ENCODE peak calls at places on chromosomes 11 and 22, in seven cellular contexts. Z is tibial nerve, D is hepatocyte, J is HCT116, X is lung, K is thoracic aorta, U is mucosa of descending colon. M is an unnamed sample. For H3K4me1, the result is how much of the 10 kb centered on the place peaks cover.

GRCh38 chr11:10716122-10716521 is 22.6 kb upstream of the IRAG1 start:
- DNase-seq in D (no peak), J (no peak), K (no peak), X (no peak), U (no peak), Z (no peak), M (no peak)

GRCh38 chr11:73931039-73931645 is 19.7 kb upstream of the DNAJB13 start:
- DNase-seq in U (no peak), X (no peak), Z (no peak), D (peak), J (peak), K (no peak), M (peak)

GRCh38 chr11:8384199-8384821 is 120.6 kb upstream of the LMO1 start:
- DNase-seq in J (no peak), U (no peak), Z (no peak), X (peak), K (no peak), D (peak), M (no peak)

GRCh38 chr11:325796-326591 is 5.3 kb upstream of the IFITM3 start:
- DNase-seq in D (no peak), K (no peak), Z (peak), J (no peak), X (no peak), U (peak), M (no peak)

GRCh38 chr11:119791701-119792151 is 62.7 kb upstream of the NECTIN1 start:
- DNase-seq in X (no peak), J (no peak), Z (no peak), D (peak), U (no peak), K (no peak), M (no peak)

GRCh38 chr11:78341841-78342240 is 75.8 kb downstream of the GAB2 start:
- DNase-seq in K (no peak), D (no peak), Z (no peak), U (no peak), X (no peak), J (no peak), M (no peak)

GRCh38 chr22:18970180-18970947 is 34.3 kb upstream of the PRODH start:
- DNase-seq in J (no peak), Z (no peak), X (no peak), K (no peak), U (no peak), D (peak), M (no peak)

GRCh38 chr11:72821920-72822799 is 7.9 kb downstream of the ATG16L2 start:
- DNase-seq in U (peak), X (peak), J (peak), Z (peak), D (peak), K (peak), M (peak)

GRCh38 chr22:31313366-31314147 is 21.3 kb upstream of the PIK3IP1 start:
- DNase-seq in J (peak), D (peak), X (peak), Z (peak), K (peak), U (peak), M (peak)

GRCh38 chr22:20567993-20568417 is 60.6 kb downstream of the MED15 start:
- DNase-seq in Z (no peak), U (peak), J (peak), X (no peak), D (peak), K (no peak), M (no peak)

GRCh38 chr11:78809931-78810481 is 235.3 kb upstream of the NARS2 start:
- DNase-seq in U (no peak), D (peak), Z (no peak), X (no peak), J (no peak), K (no peak), M (no peak)

GRCh38 chr11:11602011-11602410 is 19.8 kb downstream of the GALNT18 start:
- DNase-seq in Z (no peak), X (peak), U (no peak), J (no peak), D (no peak), K (no peak), M (no peak)

GRCh38 chr22:48642550-48642949 is 1185.1 kb downstream of the BRD1 start:
- DNase-seq in U (no peak), K (no peak), D (no peak), J (no peak), X (no peak), Z (no peak), M (no peak)

GRCh38 chr11:118358071-118358470 is 1.3 kb upstream of the UBE4A start:
- DNase-seq in U (no peak), D (no peak), K (no peak), Z (no peak), J (no peak), X (no peak), M (no peak)

GRCh38 chr22:35601743-35602633 is 15.1 kb downstream of the MB start:
- DNase-seq in X (peak), U (no peak), Z (no peak), J (no peak), K (no peak), D (peak), M (peak)

GRCh38 chr22:48490513-48491411 is 1336.9 kb downstream of the BRD1 start:
- DNase-seq in K (no peak), Z (no peak), U (no peak), X (no peak), J (no peak), D (peak), M (no peak)

GRCh38 chr11:45252134-45252856 is 33.8 kb downstream of the SYT13 start:
- DNase-seq in U (peak), X (no peak), J (peak), D (peak), Z (no peak), K (no peak), M (no peak)

GRCh38 chr11:124667601-124668000 is 5.9 kb downstream of the SIAE start:
- DNase-seq in D (no peak), K (no peak), U (no peak), X (no peak), Z (no peak), J (no peak), M (no peak)

GRCh38 chr11:124086447-124086846 is 28.8 kb upstream of the VWA5A start:
- DNase-seq in J (no peak), K (no peak), X (no peak), D (peak), U (no peak), Z (no peak), M (no peak)

GRCh38 chr22:27252282-27253049 is 549.1 kb downstream of the MN1 start:
- DNase-seq in J (no peak), X (no peak), K (no peak), U (no peak), Z (no peak), D (peak), M (peak)

GRCh38 chr22:27747396-27748256 is 53.9 kb downstream of the MN1 start:
- DNase-seq in U (no peak), J (no peak), K (no peak), Z (no peak), D (no peak), X (no peak), M (no peak)

GRCh38 chr11:42840856-42841255 is 470.9 kb upstream of the API5 start:
- DNase-seq in K (no peak), J (no peak), Z (no peak), X (no peak), U (no peak), D (no peak), M (no peak)

GRCh38 chr11:69344570-69345145 is 50.7 kb downstream of the MYEOV start:
- DNase-seq in K (no peak), X (peak), Z (no peak), D (no peak), J (no peak), U (no peak), M (no peak)

GRCh38 chr11:19237813-19238212 is 2.9 kb downstream of the E2F8 start:
- DNase-seq in U (no peak), K (no peak), J (no peak), D (peak), X (no peak), Z (no peak), M (no peak)

GRCh38 chr11:36480833-36481232 is 29.2 kb downstream of the TRAF6 start:
- DNase-seq in J (no peak), K (no peak), U (no peak), D (no peak), X (no peak), Z (no peak), M (no peak)

GRCh38 chr11:13247606-13248320 is 29.8 kb upstream of the BMAL1 start:
- DNase-seq in U (no peak), Z (no peak), J (no peak), K (no peak), X (no peak), D (no peak), M (no peak)

GRCh38 chr11:131690776-131691557 is 320.6 kb downstream of the NTM start:
- DNase-seq in K (no peak), U (no peak), J (no peak), Z (no peak), X (no peak), D (no peak), M (no peak)

GRCh38 chr11:8930456-8931175 is 2.1 kb downstream of the C11orf16 start:
- DNase-seq in J (no peak), X (no peak), K (no peak), D (no peak), U (no peak), Z (no peak), M (no peak)

GRCh38 chr22:28734393-28734792 is 7.2 kb downstream of the CHEK2 start:
- DNase-seq in J (no peak), Z (no peak), K (no peak), D (no peak), X (no peak), U (no peak), M (no peak)

GRCh38 chr11:72683782-72684200 is 9.6 kb upstream of the PDE2A start:
- DNase-seq in J (no peak), U (no peak), Z (peak), K (no peak), X (peak), D (peak), M (no peak)

GRCh38 chr22:24146791-24147353 is 34.4 kb upstream of the SUSD2 start:
- DNase-seq in J (no peak), U (no peak), Z (no peak), X (no peak), K (no peak), D (peak), M (no peak)
- H3K4me1 ChIP-seq in J (under half), U (under half), Z (half or more), X (under half), K (under half), D (half or more), M (under half)

GRCh38 chr22:49803667-49804375 is 23.9 kb downstream of the BRD1 start:
- DNase-seq in Z (no peak), U (no peak), K (no peak), J (no peak), X (no peak), D (no peak), M (no peak)

GRCh38 chr22:49811014-49811791 is 16.5 kb downstream of the BRD1 start:
- DNase-seq in K (no peak), Z (no peak), U (no peak), X (no peak), D (no peak), J (no peak), M (no peak)

GRCh38 chr22:49810363-49811013 is 17.2 kb downstream of the BRD1 start:
- DNase-seq in J (no peak), Z (no peak), X (no peak), D (no peak), K (no peak), U (peak), M (no peak)

GRCh38 chr22:49807129-49807528 is 20.5 kb downstream of the BRD1 start:
- DNase-seq in J (no peak), D (no peak), X (no peak), K (no peak), Z (no peak), U (no peak), M (no peak)

DNA sequence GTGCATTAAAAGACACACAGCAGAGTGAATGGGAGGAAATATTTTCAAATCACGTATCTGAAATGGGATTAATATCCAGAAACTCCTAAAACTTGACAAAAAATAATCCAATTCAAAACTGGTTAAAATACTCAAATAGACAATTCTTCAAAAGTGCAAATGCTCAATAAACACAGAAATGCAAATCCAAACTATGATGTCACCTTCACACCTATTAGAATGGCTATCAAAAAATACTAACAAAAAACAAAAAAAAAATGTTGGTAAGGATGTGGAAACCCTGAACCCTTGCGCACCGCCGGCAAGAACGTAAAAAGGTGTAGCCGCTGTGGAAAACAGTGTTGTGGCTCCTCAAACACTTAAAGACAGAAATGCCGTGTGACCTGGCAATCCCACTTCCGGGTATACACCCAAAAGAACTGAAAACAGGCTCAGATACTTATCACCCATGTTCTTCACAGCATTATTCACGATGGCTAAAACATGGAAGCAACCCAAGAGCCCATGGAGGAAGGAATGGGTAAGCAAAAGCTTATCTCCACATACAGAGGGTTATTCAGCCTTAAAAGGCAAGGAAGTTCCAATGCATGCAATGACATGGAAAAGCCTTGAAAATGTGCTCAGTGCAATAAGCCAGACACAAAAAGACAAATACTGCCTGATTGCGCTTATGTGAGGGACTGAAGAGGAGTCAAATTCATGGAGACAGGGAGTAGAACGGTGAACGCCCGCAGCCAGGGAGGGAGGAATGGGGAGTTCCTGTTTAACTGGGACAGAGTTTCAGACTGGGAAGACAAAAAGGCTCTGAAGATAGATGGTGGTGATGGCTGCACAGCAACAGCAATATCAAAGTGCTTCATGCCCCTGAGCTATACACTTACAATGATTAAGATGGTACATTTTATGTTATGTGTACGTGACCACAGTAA is 19.6 kb downstream of the BRD1 start:
- DNase-seq in Z (no peak), D (no peak), X (no peak), K (no peak), J (no peak), U (peak), M (no peak)
- H3K4me1 ChIP-seq in Z (under half), D (under half), X (under half), K (under half), J (under half), U (under half), M (under half)

DNA sequence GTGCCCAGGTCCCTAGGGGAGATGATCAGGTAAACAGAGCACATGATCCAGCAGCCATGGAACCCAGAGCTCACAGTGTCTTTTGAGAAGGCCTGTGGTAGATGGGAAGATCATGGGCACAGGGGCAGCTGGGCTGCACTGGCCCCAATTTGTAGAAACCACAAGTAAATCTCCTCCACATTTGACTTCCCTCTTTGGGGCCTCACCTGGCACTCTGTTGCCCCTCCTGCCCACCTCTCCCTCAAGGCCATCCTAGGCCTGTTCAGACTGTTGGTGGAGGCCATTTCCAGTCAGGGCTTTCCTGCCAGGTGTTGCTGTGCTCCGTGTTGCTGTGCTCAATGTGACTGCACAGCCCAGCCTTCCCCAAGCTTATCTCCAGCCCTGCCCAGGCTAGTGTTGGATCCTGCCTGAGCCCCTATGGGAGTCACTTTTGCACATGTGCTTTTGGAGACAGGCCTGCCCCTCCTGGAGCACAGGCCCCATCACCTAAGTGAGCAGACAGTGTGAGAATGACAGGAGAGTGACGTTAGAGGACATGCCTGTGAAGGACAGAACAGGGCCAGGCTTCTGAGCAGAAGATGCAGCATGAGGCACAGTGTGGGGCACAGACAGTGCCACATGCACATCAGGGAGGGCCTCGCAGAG is 36.7 kb upstream of the SUSD2 start:
- DNase-seq in Z (no peak), J (no peak), K (no peak), U (no peak), X (no peak), D (no peak), M (no peak)
- H3K4me1 ChIP-seq in Z (half or more), J (under half), K (half or more), U (under half), X (under half), D (half or more), M (under half)

DNA sequence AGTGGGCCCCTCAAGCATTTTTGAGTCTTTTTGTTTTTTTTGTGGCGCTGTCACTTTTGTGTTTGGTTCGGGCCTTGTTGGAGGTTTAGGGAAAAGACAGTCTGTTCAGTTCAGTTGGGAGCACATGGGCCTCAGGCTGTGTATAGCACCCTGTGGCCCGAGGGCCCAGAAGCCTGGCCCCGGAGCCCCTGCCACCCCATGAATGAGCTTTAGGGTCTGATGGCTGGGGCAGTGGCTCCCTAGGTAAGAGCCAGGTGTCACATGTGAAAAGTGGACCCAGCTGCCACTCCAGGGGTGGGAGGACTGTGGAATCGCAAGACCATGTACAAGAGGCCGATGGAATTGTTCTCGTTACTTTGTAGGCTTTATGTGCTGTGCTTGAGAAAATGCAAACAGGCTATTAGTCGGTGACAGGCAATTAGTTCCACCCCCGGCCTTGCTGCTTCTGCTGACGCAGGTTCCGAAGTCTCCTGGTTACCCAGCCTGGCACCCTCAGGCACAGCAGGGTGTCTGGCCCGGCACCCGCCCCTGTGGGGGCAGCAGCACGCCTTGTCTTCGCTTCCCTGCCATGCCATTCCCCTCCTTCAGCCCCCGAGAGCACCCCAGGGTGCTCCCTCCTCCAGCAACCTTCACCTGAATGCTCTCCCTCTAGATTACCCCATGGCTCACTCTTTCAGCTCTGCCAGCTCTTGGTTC is 38.2 kb upstream of the PARVG start:
- DNase-seq in D (no peak), K (no peak), J (no peak), Z (no peak), U (no peak), X (no peak), M (no peak)
- H3K4me1 ChIP-seq in D (under half), K (under half), J (under half), Z (under half), U (under half), X (under half), M (under half)

DNA sequence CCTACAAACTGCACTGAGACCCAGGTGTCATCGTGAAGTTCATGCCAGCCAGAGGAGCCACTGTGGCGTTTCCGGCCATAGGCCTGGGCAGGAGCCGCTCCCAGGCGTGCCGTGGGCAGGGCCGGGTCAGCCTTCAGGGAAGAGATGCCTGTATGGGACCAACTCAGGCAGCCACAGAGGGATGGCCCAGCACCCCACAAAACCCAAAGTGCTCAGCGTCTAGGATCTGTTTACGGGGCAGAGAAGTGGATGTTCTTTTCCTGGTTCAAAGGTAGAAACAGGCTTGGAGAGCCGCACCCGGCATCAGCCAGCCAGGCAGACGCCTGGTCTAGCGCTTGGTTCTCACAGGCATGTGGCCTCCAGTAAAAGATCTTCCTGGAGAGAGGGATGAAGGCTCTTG is 8.4 kb upstream of the BID start:
- DNase-seq in U (peak), D (no peak), X (no peak), Z (no peak), K (no peak), J (no peak), M (no peak)
- H3K4me1 ChIP-seq in U (under half), D (under half), X (under half), Z (under half), K (under half), J (under half), M (under half)

GRCh38 chr22:21856197-21856596 is 11.2 kb downstream of the MAPK1 start:
- DNase-seq in D (no peak), K (no peak), J (no peak), X (no peak), U (no peak), Z (no peak), M (no peak)

GRCh38 chr22:21845558-21846452 is 21.6 kb downstream of the MAPK1 start:
- DNase-seq in J (no peak), X (no peak), K (no peak), Z (no peak), U (no peak), D (no peak), M (no peak)

GRCh38 chr22:21855715-21856114 is 11.7 kb downstream of the MAPK1 start:
- DNase-seq in U (no peak), D (no peak), X (no peak), J (no peak), K (no peak), Z (no peak), M (no peak)

GRCh38 chr22:21849489-21849888 is 18.0 kb downstream of the MAPK1 start:
- DNase-seq in Z (no peak), X (no peak), D (no peak), U (no peak), K (no peak), J (no peak), M (no peak)

GRCh38 chr22:21850660-21851059 is 16.8 kb downstream of the MAPK1 start:
- DNase-seq in K (no peak), D (no peak), J (no peak), X (no peak), U (no peak), Z (no peak), M (no peak)
- H3K4me1 ChIP-seq in K (under half), D (under half), J (under half), X (under half), U (under half), Z (under half), M (under half)

GRCh38 chr22:33519140-33519973 is 400.9 kb downstream of the LARGE1 start:
- DNase-seq in D (peak), U (no peak), X (peak), K (no peak), J (no peak), Z (no peak), M (peak)
- H3K4me1 ChIP-seq in D (under half), U (under half), X (under half), K (under half), J (under half), Z (under half), M (under half)

M was measured in foreskin keratinocyte.